ENCODE peak calls at places on chromosomes 1 and 21, in ten cellular contexts. One of them, this sample, is unnamed.

GRCh38 chr21:43345746-43346409 is 81.1 kb downstream of the SIK1 start:
- DNase-seq in SK-N-SH: no peak
- DNase-seq in heart left ventricle: no peak
- DNase-seq in dorsolateral prefrontal cortex: no peak
- DNase-seq in neural progenitor cell: no peak
- DNase-seq in adrenal gland: no peak
- DNase-seq in CD8-positive, alpha-beta memory T cell: no peak
- DNase-seq in SJCRH30: peak
- DNase-seq in SJSA1: no peak
- DNase-seq in IMR-90: peak
- DNase-seq in this sample: no peak

GRCh38 chr21:38989745-38990423 is 184.2 kb downstream of the ETS2 start:
- DNase-seq in SK-N-SH: peak
- DNase-seq in heart left ventricle: no peak
- DNase-seq in dorsolateral prefrontal cortex: no peak
- DNase-seq in neural progenitor cell: peak
- DNase-seq in adrenal gland: peak
- DNase-seq in CD8-positive, alpha-beta memory T cell: no peak
- DNase-seq in SJCRH30: peak
- DNase-seq in SJSA1: peak
- DNase-seq in IMR-90: peak
- DNase-seq in this sample: no peak

GRCh38 chr1:68321084-68321685 is 88.9 kb upstream of the WLS start:
- DNase-seq in SK-N-SH: peak
- DNase-seq in heart left ventricle: peak
- DNase-seq in dorsolateral prefrontal cortex: peak
- DNase-seq in neural progenitor cell: peak
- DNase-seq in adrenal gland: peak
- DNase-seq in CD8-positive, alpha-beta memory T cell: no peak
- DNase-seq in SJCRH30: peak
- DNase-seq in SJSA1: no peak
- DNase-seq in IMR-90: peak
- DNase-seq in this sample: no peak

GRCh38 chr21:16125274-16125673 is 395.5 kb downstream of the USP25 start:
- DNase-seq in SK-N-SH: peak
- DNase-seq in heart left ventricle: no peak
- DNase-seq in dorsolateral prefrontal cortex: no peak
- DNase-seq in neural progenitor cell: no peak
- DNase-seq in adrenal gland: no peak
- DNase-seq in CD8-positive, alpha-beta memory T cell: no peak
- DNase-seq in SJCRH30: no peak
- DNase-seq in SJSA1: no peak
- DNase-seq in IMR-90: no peak
- DNase-seq in this sample: no peak

GRCh38 chr1:17904290-17904689 is 149.2 kb downstream of the ACTL8 start:
- DNase-seq in SK-N-SH: no peak
- DNase-seq in heart left ventricle: no peak
- DNase-seq in dorsolateral prefrontal cortex: no peak
- DNase-seq in neural progenitor cell: no peak
- DNase-seq in adrenal gland: no peak
- DNase-seq in CD8-positive, alpha-beta memory T cell: no peak
- DNase-seq in SJCRH30: no peak
- DNase-seq in SJSA1: no peak
- DNase-seq in IMR-90: no peak
- DNase-seq in this sample: no peak

GRCh38 chr1:70864302-70864701 is 183.3 kb downstream of the PTGER3 start:
- DNase-seq in SK-N-SH: no peak
- DNase-seq in heart left ventricle: no peak
- DNase-seq in dorsolateral prefrontal cortex: no peak
- DNase-seq in neural progenitor cell: no peak
- DNase-seq in adrenal gland: no peak
- DNase-seq in CD8-positive, alpha-beta memory T cell: no peak
- DNase-seq in SJCRH30: no peak
- DNase-seq in SJSA1: peak
- DNase-seq in IMR-90: peak
- DNase-seq in this sample: no peak

GRCh38 chr1:27603320-27603961 is 503 bp downstream of the AHDC1 start:
- DNase-seq in SK-N-SH: no peak
- DNase-seq in heart left ventricle: no peak
- DNase-seq in dorsolateral prefrontal cortex: peak
- DNase-seq in neural progenitor cell: peak
- DNase-seq in adrenal gland: peak
- DNase-seq in CD8-positive, alpha-beta memory T cell: peak
- DNase-seq in SJCRH30: peak
- DNase-seq in SJSA1: peak
- DNase-seq in IMR-90: no peak
- DNase-seq in this sample: peak

GRCh38 chr1:31798433-31799195 is 17.2 kb downstream of the SPOCD1 start:
- DNase-seq in SK-N-SH: no peak
- DNase-seq in heart left ventricle: no peak
- DNase-seq in dorsolateral prefrontal cortex: peak
- DNase-seq in neural progenitor cell: no peak
- DNase-seq in adrenal gland: peak
- DNase-seq in CD8-positive, alpha-beta memory T cell: no peak
- DNase-seq in SJCRH30: no peak
- DNase-seq in SJSA1: peak
- DNase-seq in IMR-90: peak
- DNase-seq in this sample: no peak

DNA sequence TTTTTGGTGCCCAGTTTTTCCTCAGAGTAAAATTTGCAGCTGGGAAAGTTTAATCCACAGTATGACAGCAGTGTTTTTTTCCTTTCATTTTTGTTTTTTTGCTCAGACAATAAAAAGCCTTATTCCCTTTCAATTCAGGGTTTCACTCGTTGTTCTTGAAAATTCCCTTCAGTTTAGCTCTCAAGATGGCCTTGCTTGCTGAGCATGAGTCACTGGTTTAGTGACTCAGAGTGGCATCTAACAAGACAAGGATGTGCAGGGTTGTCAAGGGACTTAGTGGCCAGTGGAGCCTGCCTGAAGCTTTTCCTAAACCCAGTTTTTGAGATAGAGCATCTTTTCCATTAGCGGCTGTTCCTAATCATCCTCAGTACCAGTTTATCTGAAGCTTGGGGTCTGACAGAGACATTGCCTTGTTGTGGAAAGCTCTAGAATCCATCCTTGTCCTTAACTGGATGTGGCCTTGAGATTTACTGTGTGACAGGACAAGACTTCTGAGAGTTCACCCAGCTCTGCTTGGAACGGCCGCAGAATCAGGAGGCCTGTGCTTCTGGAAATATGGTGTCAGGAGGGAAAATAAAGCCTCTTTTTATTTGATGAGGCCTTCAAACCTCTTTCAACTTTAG is 48.4 kb upstream of the DNAJC6 start:
- DNase-seq in SK-N-SH: no peak
- DNase-seq in heart left ventricle: no peak
- DNase-seq in dorsolateral prefrontal cortex: peak
- DNase-seq in neural progenitor cell: no peak
- DNase-seq in adrenal gland: peak
- DNase-seq in CD8-positive, alpha-beta memory T cell: no peak
- DNase-seq in SJCRH30: no peak
- DNase-seq in SJSA1: no peak
- DNase-seq in IMR-90: peak
- DNase-seq in this sample: no peak
- H3K4me3 ChIP-seq in SK-N-SH: no peak
- H3K4me3 ChIP-seq in heart left ventricle: no peak
- H3K4me3 ChIP-seq in dorsolateral prefrontal cortex: peak
- H3K4me3 ChIP-seq in neural progenitor cell: no peak
- H3K4me3 ChIP-seq in adrenal gland: no peak
- H3K4me3 ChIP-seq in CD8-positive, alpha-beta memory T cell: no peak
- H3K4me3 ChIP-seq in SJCRH30: no peak
- H3K4me3 ChIP-seq in SJSA1: no peak
- H3K4me3 ChIP-seq in IMR-90: no peak
- H3K4me3 ChIP-seq in this sample: no peak

GRCh38 chr1:46130144-46130543 is 2.3 kb downstream of the PIK3R3 start:
- DNase-seq in SK-N-SH: peak
- DNase-seq in heart left ventricle: no peak
- DNase-seq in dorsolateral prefrontal cortex: no peak
- DNase-seq in neural progenitor cell: no peak
- DNase-seq in adrenal gland: no peak
- DNase-seq in CD8-positive, alpha-beta memory T cell: no peak
- DNase-seq in SJCRH30: no peak
- DNase-seq in SJSA1: peak
- DNase-seq in IMR-90: no peak
- DNase-seq in this sample: no peak
- H3K27ac ChIP-seq in SK-N-SH: peak
- H3K27ac ChIP-seq in heart left ventricle: no peak
- H3K27ac ChIP-seq in dorsolateral prefrontal cortex: no peak
- H3K27ac ChIP-seq in neural progenitor cell: no peak
- H3K27ac ChIP-seq in adrenal gland: no peak
- H3K27ac ChIP-seq in CD8-positive, alpha-beta memory T cell: no peak
- H3K27ac ChIP-seq in SJCRH30: no peak
- H3K27ac ChIP-seq in SJSA1: no peak
- H3K27ac ChIP-seq in IMR-90: no peak
- H3K27ac ChIP-seq in this sample: no peak

GRCh38 chr1:241846862-241847539 is 1.0 kb upstream of the EXO1 start:
- DNase-seq in SK-N-SH: no peak
- DNase-seq in heart left ventricle: no peak
- DNase-seq in dorsolateral prefrontal cortex: no peak
- DNase-seq in neural progenitor cell: no peak
- DNase-seq in adrenal gland: no peak
- DNase-seq in CD8-positive, alpha-beta memory T cell: no peak
- DNase-seq in SJCRH30: no peak
- DNase-seq in SJSA1: no peak
- DNase-seq in IMR-90: no peak
- DNase-seq in this sample: no peak

GRCh38 chr1:241848680-241849344 is 808 bp downstream of the EXO1 start:
- DNase-seq in SK-N-SH: no peak
- DNase-seq in heart left ventricle: no peak
- DNase-seq in dorsolateral prefrontal cortex: no peak
- DNase-seq in neural progenitor cell: peak
- DNase-seq in adrenal gland: no peak
- DNase-seq in CD8-positive, alpha-beta memory T cell: no peak
- DNase-seq in SJCRH30: no peak
- DNase-seq in SJSA1: no peak
- DNase-seq in IMR-90: no peak
- DNase-seq in this sample: no peak

GRCh38 chr1:241846375-241846774 is 1.6 kb upstream of the EXO1 start:
- DNase-seq in SK-N-SH: no peak
- DNase-seq in heart left ventricle: no peak
- DNase-seq in dorsolateral prefrontal cortex: no peak
- DNase-seq in neural progenitor cell: no peak
- DNase-seq in adrenal gland: no peak
- DNase-seq in CD8-positive, alpha-beta memory T cell: no peak
- DNase-seq in SJCRH30: no peak
- DNase-seq in SJSA1: no peak
- DNase-seq in IMR-90: no peak
- DNase-seq in this sample: no peak

GRCh38 chr1:241847796-241848668 is at the start of gene EXO1:
- DNase-seq in SK-N-SH: peak
- DNase-seq in heart left ventricle: peak
- DNase-seq in dorsolateral prefrontal cortex: peak
- DNase-seq in neural progenitor cell: peak
- DNase-seq in adrenal gland: peak
- DNase-seq in CD8-positive, alpha-beta memory T cell: peak
- DNase-seq in SJCRH30: peak
- DNase-seq in SJSA1: peak
- DNase-seq in IMR-90: peak
- DNase-seq in this sample: peak

DNA sequence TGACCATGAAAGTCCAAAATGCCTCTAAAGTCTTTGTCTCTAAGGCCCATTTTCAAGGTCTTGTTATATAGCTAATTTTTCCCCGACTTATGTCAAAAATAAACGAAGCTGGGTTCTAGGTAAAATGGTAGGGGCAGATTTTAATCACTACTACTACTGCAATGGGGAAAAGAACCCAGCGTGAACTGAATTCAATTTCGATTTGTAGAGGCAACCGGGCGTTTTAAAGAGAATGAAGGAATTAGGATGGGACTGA is 536 bp upstream of the EXO1 start:
- DNase-seq in SK-N-SH: no peak
- DNase-seq in heart left ventricle: no peak
- DNase-seq in dorsolateral prefrontal cortex: no peak
- DNase-seq in neural progenitor cell: no peak
- DNase-seq in adrenal gland: no peak
- DNase-seq in CD8-positive, alpha-beta memory T cell: no peak
- DNase-seq in SJCRH30: no peak
- DNase-seq in SJSA1: no peak
- DNase-seq in IMR-90: no peak
- DNase-seq in this sample: no peak
- H3K4me3 ChIP-seq in SK-N-SH: peak
- H3K4me3 ChIP-seq in heart left ventricle: peak
- H3K4me3 ChIP-seq in dorsolateral prefrontal cortex: peak
- H3K4me3 ChIP-seq in neural progenitor cell: peak
- H3K4me3 ChIP-seq in adrenal gland: no peak
- H3K4me3 ChIP-seq in CD8-positive, alpha-beta memory T cell: peak
- H3K4me3 ChIP-seq in SJCRH30: peak
- H3K4me3 ChIP-seq in SJSA1: peak
- H3K4me3 ChIP-seq in IMR-90: peak
- H3K4me3 ChIP-seq in this sample: peak

GRCh38 chr1:164558461-164559341 is at the start of gene PBX1:
- DNase-seq in SK-N-SH: peak
- DNase-seq in heart left ventricle: peak
- DNase-seq in dorsolateral prefrontal cortex: peak
- DNase-seq in neural progenitor cell: peak
- DNase-seq in adrenal gland: peak
- DNase-seq in CD8-positive, alpha-beta memory T cell: peak
- DNase-seq in SJCRH30: peak
- DNase-seq in SJSA1: peak
- DNase-seq in IMR-90: peak
- DNase-seq in this sample: peak

GRCh38 chr1:164559342-164560070 is 522 bp downstream of the PBX1 start:
- DNase-seq in SK-N-SH: peak
- DNase-seq in heart left ventricle: peak
- DNase-seq in dorsolateral prefrontal cortex: peak
- DNase-seq in neural progenitor cell: peak
- DNase-seq in adrenal gland: peak
- DNase-seq in CD8-positive, alpha-beta memory T cell: no peak
- DNase-seq in SJCRH30: peak
- DNase-seq in SJSA1: peak
- DNase-seq in IMR-90: no peak
- DNase-seq in this sample: no peak

GRCh38 chr1:164560504-164560903 is 1.5 kb downstream of the PBX1 start:
- DNase-seq in SK-N-SH: no peak
- DNase-seq in heart left ventricle: no peak
- DNase-seq in dorsolateral prefrontal cortex: no peak
- DNase-seq in neural progenitor cell: no peak
- DNase-seq in adrenal gland: no peak
- DNase-seq in CD8-positive, alpha-beta memory T cell: no peak
- DNase-seq in SJCRH30: no peak
- DNase-seq in SJSA1: no peak
- DNase-seq in IMR-90: no peak
- DNase-seq in this sample: no peak

GRCh38 chr1:164561007-164561406 is 2.0 kb downstream of the PBX1 start:
- DNase-seq in SK-N-SH: no peak
- DNase-seq in heart left ventricle: no peak
- DNase-seq in dorsolateral prefrontal cortex: no peak
- DNase-seq in neural progenitor cell: no peak
- DNase-seq in adrenal gland: no peak
- DNase-seq in CD8-positive, alpha-beta memory T cell: no peak
- DNase-seq in SJCRH30: no peak
- DNase-seq in SJSA1: peak
- DNase-seq in IMR-90: no peak
- DNase-seq in this sample: no peak

DNA sequence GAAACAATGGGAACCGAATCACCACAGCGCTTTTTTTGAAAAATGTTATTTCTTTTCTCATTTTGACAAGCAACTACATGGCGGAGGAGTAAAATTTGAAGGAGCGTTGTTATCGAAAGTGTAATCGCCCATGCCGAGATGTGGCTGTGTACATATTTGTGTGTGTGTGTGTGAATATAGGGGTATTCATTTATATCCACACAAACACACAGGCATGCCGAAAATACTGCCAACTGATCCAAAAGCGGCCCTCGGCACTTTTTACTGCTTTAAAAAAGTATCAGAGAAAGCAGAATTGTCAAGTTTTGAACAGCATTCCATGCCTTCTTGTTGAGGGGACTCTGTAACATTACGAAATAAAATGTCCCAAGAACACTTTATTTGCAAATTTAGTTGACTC is 1.1 kb downstream of the PBX1 start:
- DNase-seq in SK-N-SH: no peak
- DNase-seq in heart left ventricle: no peak
- DNase-seq in dorsolateral prefrontal cortex: no peak
- DNase-seq in neural progenitor cell: no peak
- DNase-seq in adrenal gland: no peak
- DNase-seq in CD8-positive, alpha-beta memory T cell: no peak
- DNase-seq in SJCRH30: no peak
- DNase-seq in SJSA1: peak
- DNase-seq in IMR-90: no peak
- DNase-seq in this sample: no peak
- H3K27ac ChIP-seq in SK-N-SH: peak
- H3K27ac ChIP-seq in heart left ventricle: peak
- H3K27ac ChIP-seq in dorsolateral prefrontal cortex: peak
- H3K27ac ChIP-seq in neural progenitor cell: peak
- H3K27ac ChIP-seq in adrenal gland: peak
- H3K27ac ChIP-seq in CD8-positive, alpha-beta memory T cell: no peak
- H3K27ac ChIP-seq in SJCRH30: peak
- H3K27ac ChIP-seq in SJSA1: peak
- H3K27ac ChIP-seq in IMR-90: peak
- H3K27ac ChIP-seq in this sample: no peak

This sample was measured in CD4-positive, CD25-positive, alpha-beta regulatory T cell.